ENCODE peak calls at places on chromosomes 4 and X, in six cellular contexts. V is K562, B is A549, C is endothelial cell of umbilical vein, G is GM12878, X is HepG2. I is an unnamed sample.

GRCh38 chr4:70979445-70980008 is 13.9 kb upstream of the DCK start:
- DNase-seq in C (peak), V (no peak), B (no peak), X (no peak), G (no peak), I (peak)

GRCh38 chr4:75845992-75846391 is 56.3 kb downstream of the PPEF2 start:
- DNase-seq in C (no peak), B (no peak), G (no peak), V (no peak), X (no peak), I (no peak)

GRCh38 chrX:14673764-14674163 is 144.4 kb downstream of the GLRA2 start:
- DNase-seq in V (no peak), C (peak), B (peak), X (peak), G (peak), I (peak)

GRCh38 chrX:13699183-13699826 is 10.4 kb downstream of the RAB9A start:
- DNase-seq in C (peak), G (no peak), B (no peak), X (no peak), V (peak), I (no peak)

GRCh38 chr4:2909583-2909982 is 53.6 kb downstream of the NOP14 start:
- DNase-seq in V (no peak), C (no peak), G (no peak), B (no peak), X (no peak), I (no peak)

GRCh38 chr4:67556426-67556825 is 2.1 kb upstream of the STAP1 start:
- DNase-seq in G (no peak), X (no peak), B (no peak), C (no peak), V (no peak), I (no peak)

GRCh38 chrX:12610079-12610478 is 181.1 kb upstream of the PRPS2 start:
- DNase-seq in C (no peak), G (no peak), B (no peak), X (no peak), V (no peak), I (peak)

GRCh38 chr4:179051211-179051610 is 1609.0 kb upstream of the AGA start:
- DNase-seq in G (no peak), C (no peak), V (no peak), X (no peak), B (no peak), I (no peak)

GRCh38 chr4:102447413-102447812 is 53.7 kb upstream of the NFKB1 start:
- DNase-seq in C (no peak), G (no peak), X (no peak), V (no peak), B (no peak), I (no peak)

GRCh38 chr4:189792819-189793618 is 147.7 kb upstream of the FRG1 start:
- DNase-seq in V (peak), X (peak), G (no peak), B (peak), C (peak), I (peak)

GRCh38 chr4:26248647-26249046 is 72.2 kb upstream of the RBPJ start:
- DNase-seq in B (no peak), C (no peak), V (no peak), G (no peak), X (no peak), I (peak)

GRCh38 chrX:97860206-97860605 is 976.5 kb downstream of the RPA4 start:
- DNase-seq in C (peak), X (no peak), G (no peak), V (no peak), B (no peak), I (no peak)

GRCh38 chrX:79153348-79153747 is 8.9 kb downstream of the GPR174 start:
- DNase-seq in B (no peak), C (no peak), G (no peak), V (no peak), X (no peak), I (no peak)

GRCh38 chr4:71287305-71287704 is 51.5 kb upstream of the SLC4A4 start:
- DNase-seq in C (no peak), V (no peak), G (no peak), B (no peak), X (no peak), I (no peak)

GRCh38 chrX:38342853-38343778 is 9.3 kb upstream of the OTC start:
- DNase-seq in V (no peak), G (no peak), C (no peak), X (peak), B (no peak), I (no peak)

GRCh38 chrX:154762529-154763296 is at the start of gene DKC1:
- DNase-seq in C (peak), X (peak), V (peak), B (peak), G (peak), I (peak)

GRCh38 chrX:154758696-154759095 is 4.0 kb upstream of the DKC1 start:
- DNase-seq in X (no peak), V (no peak), G (no peak), C (no peak), B (no peak), I (no peak)

DNA sequence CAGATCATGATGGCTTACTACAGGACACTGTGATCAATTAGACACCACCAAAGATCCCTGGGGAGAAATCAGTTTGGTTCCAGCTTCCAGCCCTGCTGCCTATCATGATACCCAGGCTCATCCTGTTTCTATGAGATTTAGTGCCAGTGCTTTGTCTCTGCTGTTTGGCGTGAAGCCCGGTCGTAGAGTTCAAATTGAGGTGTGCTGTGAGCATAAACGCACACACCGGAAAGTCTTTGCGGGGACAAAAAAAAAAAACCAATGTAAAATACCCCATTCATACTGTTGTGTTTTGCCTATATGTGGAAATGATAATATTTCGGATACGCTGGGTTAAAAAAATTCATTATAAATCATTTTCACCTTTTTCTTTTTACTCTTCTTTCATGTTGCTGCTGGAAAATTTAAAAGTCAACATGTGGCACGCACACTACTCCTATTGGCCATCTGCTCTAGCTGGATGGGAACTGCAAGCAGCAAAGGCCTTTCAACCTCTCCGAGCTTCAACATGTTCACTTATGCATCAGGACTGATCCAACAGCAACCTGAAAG is 611 bp upstream of the DKC1 start:
- DNase-seq in X (no peak), C (peak), G (no peak), B (no peak), V (no peak), I (no peak)
- TF ChIP-seq MYC in X (no peak), C (no peak), G (no peak), B (no peak), V (no peak), I (peak)

DNA sequence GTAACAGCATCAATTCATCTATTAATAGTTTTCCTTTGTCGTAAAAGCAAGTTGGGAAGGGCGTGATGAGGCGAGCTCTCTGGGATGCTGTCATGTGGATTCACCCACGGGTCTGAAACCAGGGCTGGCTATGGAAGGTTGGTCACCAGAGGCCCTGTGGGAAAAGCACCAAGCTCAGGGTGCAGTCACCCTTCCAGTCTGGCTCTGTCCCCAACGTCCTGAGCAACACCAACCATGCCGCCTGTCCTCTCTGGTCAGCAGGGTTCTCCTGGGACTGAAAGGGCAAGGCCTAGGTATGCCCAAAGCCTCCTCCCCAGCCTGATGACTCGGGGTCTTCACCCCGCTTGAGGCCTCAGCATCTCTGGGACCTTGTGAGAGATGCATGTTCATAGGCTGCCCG is 97.2 kb upstream of the MSX1 start:
- DNase-seq in B (no peak), V (no peak), G (no peak), X (no peak), C (no peak), I (no peak)
- TF ChIP-seq MYC in B (no peak), V (no peak), G (no peak), X (no peak), C (no peak), I (no peak)

GRCh38 chr4:38368612-38369011 is 295.4 kb upstream of the KLF3 start:
- DNase-seq in V (no peak), C (no peak), G (no peak), B (no peak), X (no peak), I (peak)
- TF ChIP-seq MYC in V (no peak), C (no peak), G (no peak), B (no peak), X (no peak), I (no peak)

GRCh38 chr4:10169839-10170387 is 53.3 kb upstream of the WDR1 start:
- DNase-seq in X (no peak), G (no peak), B (no peak), C (no peak), V (peak), I (no peak)
- TF ChIP-seq MYC in X (no peak), G (no peak), B (no peak), C (no peak), V (no peak), I (no peak)

I was measured in NB4.